ENCODE peak calls at places on chromosomes 5 and 9, in nine cellular contexts. Q, D, C, K, I, U, F, T and J are unnamed samples.

GRCh38 chr9:130478731-130479575 is 34.2 kb downstream of the ASS1 start:
- DNase-seq in Q (no peak), D (no peak), C (no peak), K (no peak), I (no peak), U (no peak), F (no peak), T (no peak), J (no peak)

GRCh38 chr5:67038817-67039603 is 157.6 kb downstream of the CD180 start:
- DNase-seq in Q (peak; percentile 62), D (no peak), C (no peak), K (peak; percentile 88), I (no peak), U (no peak), F (no peak), T (no peak), J (peak; percentile 72)

GRCh38 chr5:122999947-123000563 is 36.5 kb downstream of the PPIC start:
- DNase-seq in Q (peak; percentile 55), D (peak; percentile 6), C (peak; percentile 25), K (no peak), I (peak; percentile 85), U (peak; percentile 93), F (no peak), T (peak; percentile 74), J (peak; percentile 56)

GRCh38 chr5:146248536-146248935 is 45.1 kb downstream of the RBM27 start:
- DNase-seq in Q (no peak), D (no peak), C (no peak), K (no peak), I (no peak), U (no peak), F (no peak), T (no peak), J (no peak)

GRCh38 chr5:164153469-164154172 is 648.2 kb downstream of the MAT2B start:
- DNase-seq in Q (no peak), D (no peak), C (no peak), K (peak; percentile 32), I (no peak), U (no peak), F (no peak), T (no peak), J (no peak)

GRCh38 chr5:134245101-134245604 is 19.3 kb upstream of the PPP2CA start:
- DNase-seq in Q (peak; percentile 37), D (no peak), C (peak; percentile 46), K (peak; percentile 86), I (no peak), U (peak; percentile 52), F (no peak), T (no peak), J (peak; percentile 85)

GRCh38 chr5:91194861-91195460 is 188.2 kb downstream of the ARRDC3 start:
- DNase-seq in Q (no peak), D (no peak), C (no peak), K (no peak), I (no peak), U (no peak), F (no peak), T (no peak), J (no peak)

GRCh38 chr5:72529383-72529782 is 22.2 kb upstream of the ZNF366 start:
- DNase-seq in Q (no peak), D (no peak), C (no peak), K (no peak), I (no peak), U (peak; percentile 20), F (no peak), T (no peak), J (no peak)

DNA sequence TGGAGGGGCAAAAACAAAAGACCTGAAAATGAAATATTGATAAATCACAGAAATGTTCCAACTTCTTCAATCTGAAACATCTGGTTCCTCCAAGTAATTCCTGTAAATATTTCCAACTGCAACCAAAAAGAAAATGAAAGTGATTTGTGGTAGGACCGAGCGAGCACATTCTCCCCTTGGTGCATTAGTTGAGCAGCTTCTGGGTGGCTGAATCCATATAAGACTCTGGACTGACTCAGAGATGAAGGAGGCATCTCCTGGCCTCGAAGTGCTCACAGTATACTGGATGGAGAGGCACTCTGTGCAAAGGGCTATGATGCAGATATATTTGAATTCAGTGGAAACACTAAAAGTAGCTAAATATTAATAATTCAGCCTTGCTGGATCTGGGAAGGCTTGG is 265.0 kb downstream of the MARCHF11 start:
- DNase-seq in Q (peak; percentile 63), D (no peak), C (no peak), K (peak; percentile 25), I (no peak), U (no peak), F (no peak), T (no peak), J (peak; percentile 22)
- H3K4me3 ChIP-seq in Q (peak overlapping the region; percentile 44), D (peak overlapping the region; percentile 25), C (no peak overlapping the region), K (no peak overlapping the region), I (no peak overlapping the region), U (no peak overlapping the region), F (peak overlapping the region; percentile 25), T (no peak overlapping the region), J (no peak overlapping the region)

GRCh38 chr5:180790020-180790419 is 12.6 kb downstream of the MGAT1 start:
- DNase-seq in Q (no peak), D (no peak), C (no peak), K (no peak), I (peak; percentile 47), U (peak; percentile 79), F (no peak), T (no peak), J (no peak)
- TF ChIP-seq CTCF in Q (no peak), D (no peak), C (no peak), K (no peak), I (peak; percentile 10), U (peak; percentile 58), F (no peak), T (no peak), J (peak; percentile 20)

GRCh38 chr5:133054697-133055471 is 3.1 kb downstream of the HSPA4 start:
- DNase-seq in Q (no peak), D (no peak), C (no peak), K (no peak), I (no peak), U (no peak), F (no peak), T (no peak), J (no peak)

GRCh38 chr5:133051547-133052316 is at the start of gene HSPA4:
- DNase-seq in Q (peak; percentile 98), D (peak; percentile 99), C (peak; percentile 98), K (peak; percentile 99), I (peak; percentile 99), U (peak; percentile 99), F (peak; percentile 97), T (peak; percentile 99), J (peak; percentile 99)

GRCh38 chr5:133052317-133053175 is 733 bp downstream of the HSPA4 start:
- DNase-seq in Q (peak; percentile 45), D (peak; percentile 41), C (peak; percentile 63), K (peak; percentile 44), I (peak; percentile 67), U (peak; percentile 69), F (peak; percentile 64), T (peak; percentile 64), J (peak; percentile 63)

GRCh38 chr5:133051117-133051546 is 681 bp upstream of the HSPA4 start:
- DNase-seq in Q (no peak), D (no peak), C (no peak), K (no peak), I (peak; percentile 38), U (no peak), F (no peak), T (no peak), J (no peak)

DNA sequence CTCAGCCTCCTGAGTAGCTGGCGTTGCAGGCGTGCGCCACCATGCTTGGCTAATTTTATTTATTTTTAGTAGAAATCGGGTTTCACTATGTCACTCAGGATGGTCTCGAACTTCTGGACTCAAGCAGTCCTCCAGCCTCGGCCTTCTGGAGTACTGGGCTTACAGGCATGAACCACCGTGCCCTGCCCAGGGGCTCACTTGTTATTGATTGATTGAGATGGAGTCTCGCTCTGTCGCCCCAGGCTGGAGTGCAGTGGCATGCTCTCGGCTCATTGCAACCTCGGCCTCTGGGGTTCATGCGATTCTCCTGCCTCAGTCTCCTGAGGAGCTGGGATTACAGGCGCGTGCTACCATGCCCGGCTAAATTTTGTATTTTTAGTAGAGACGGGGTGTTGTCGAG is 1.6 kb downstream of the HSPA4 start:
- DNase-seq in Q (no peak), D (no peak), C (no peak), K (no peak), I (no peak), U (no peak), F (no peak), T (no peak), J (no peak)
- H3K4me3 ChIP-seq in Q (peak overlapping the region; percentile 98), D (peak overlapping the region; percentile 86), C (no peak overlapping the region), K (no peak overlapping the region), I (no peak overlapping the region), U (peak overlapping the region; percentile 72), F (peak overlapping the region; percentile 98), T (peak overlapping the region; percentile 99), J (peak overlapping the region; percentile 99)

GRCh38 chr9:7358876-7359275 is 440.7 kb downstream of the DMAC1 start:
- DNase-seq in Q (no peak), D (no peak), C (no peak), K (no peak), I (no peak), U (peak; percentile 10), F (no peak), T (no peak), J (peak; percentile 36)

GRCh38 chr9:7366121-7366520 is 433.5 kb downstream of the DMAC1 start:
- DNase-seq in Q (peak; percentile 28), D (no peak), C (no peak), K (peak; percentile 62), I (no peak), U (no peak), F (no peak), T (no peak), J (peak; percentile 13)

GRCh38 chr9:7354704-7355103 is 444.9 kb downstream of the DMAC1 start:
- DNase-seq in Q (no peak), D (no peak), C (no peak), K (no peak), I (no peak), U (no peak), F (no peak), T (no peak), J (no peak)

GRCh38 chr9:7363777-7364477 is 435.7 kb downstream of the DMAC1 start:
- DNase-seq in Q (no peak), D (no peak), C (no peak), K (no peak), I (no peak), U (peak; percentile 5), F (no peak), T (no peak), J (no peak)

DNA sequence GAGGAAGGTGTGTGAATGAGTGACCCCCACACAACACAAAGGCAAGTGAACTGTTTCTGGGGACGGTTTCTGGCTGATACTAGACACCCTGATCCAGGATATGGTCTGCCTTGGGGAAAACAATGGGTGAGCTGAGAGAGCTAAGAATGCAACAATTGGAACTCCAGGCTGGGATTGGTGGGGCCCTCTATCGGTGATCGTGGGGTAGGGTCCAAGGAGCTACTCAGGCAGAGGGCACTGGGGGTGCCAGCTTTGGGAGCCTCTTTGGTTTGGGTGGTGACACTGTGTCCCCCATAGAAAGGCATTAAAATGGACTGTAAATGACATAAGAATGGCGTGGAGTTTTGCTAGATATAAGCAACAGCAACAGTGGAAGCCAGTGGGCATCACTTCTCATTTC is 439.1 kb downstream of the DMAC1 start:
- DNase-seq in Q (no peak), D (no peak), C (no peak), K (no peak), I (no peak), U (peak; percentile 74), F (no peak), T (no peak), J (no peak)
- TF ChIP-seq CTCF in Q (no peak), D (no peak), C (no peak), K (no peak), I (no peak), U (peak; percentile 68), F (no peak), T (no peak), J (peak; percentile 9)

GRCh38 chr5:96816430-96816939 is 8.7 kb upstream of the ERAP1 start:
- DNase-seq in Q (no peak), D (no peak), C (no peak), K (no peak), I (no peak), U (peak; percentile 66), F (no peak), T (peak; percentile 98), J (no peak)
- H3K4me3 ChIP-seq in Q (no peak overlapping the region), D (no peak overlapping the region), C (no peak overlapping the region), K (no peak overlapping the region), I (no peak overlapping the region), U (no peak overlapping the region), F (no peak overlapping the region), T (peak overlapping the region; percentile 57), J (no peak overlapping the region)